ENCODE peak calls at places on chromosomes 6 and 20, in nine cellular contexts. L is naive thymus-derived CD8-positive, alpha-beta T cell; K is iPS-NIHi11; J is endothelial cell; B is NCI-H1417 treated with DMSO at 0.1 percent for 48 hours; E is suprapubic skin; V is NCI-H69; C is MV-4-11; A is activated CD4-positive, alpha-beta T cell treated with anti-CD3 and anti-CD28 coated beads for 1 hour. Q is an unnamed sample.

GRCh38 chr20:21702001-21702400 is 3.5 kb upstream of the PAX1 start:
- DNase-seq in K (no peak), L (no peak), A (no peak), E (no peak), B (no peak), J (no peak), C (no peak), V (no peak), Q (no peak)

GRCh38 chr6:89500486-89501020 is 67.6 kb downstream of the ANKRD6 start:
- DNase-seq in A (no peak), C (no peak), L (no peak), E (no peak), K (no peak), V (peak), B (peak), J (no peak), Q (peak)

GRCh38 chr6:161429921-161430490 is 156.1 kb upstream of the AGPAT4 start:
- DNase-seq in E (no peak), L (no peak), V (peak), B (no peak), K (no peak), A (no peak), J (no peak), C (peak), Q (no peak)

GRCh38 chr20:46439837-46440236 is 33.4 kb upstream of the ELMO2 start:
- DNase-seq in K (no peak), L (no peak), J (no peak), A (no peak), C (no peak), V (no peak), B (no peak), E (no peak), Q (no peak)

GRCh38 chr6:48560408-48560807 is 449.4 kb upstream of the PTCHD4 start:
- DNase-seq in V (no peak), C (no peak), E (no peak), J (no peak), B (no peak), A (no peak), K (no peak), L (no peak), Q (no peak)

GRCh38 chr6:36418558-36418957 is 24.1 kb downstream of the PXT1 start:
- DNase-seq in A (no peak), E (no peak), J (no peak), L (no peak), K (no peak), V (peak), C (no peak), B (no peak), Q (no peak)

GRCh38 chr6:17093692-17094091 is 8.2 kb upstream of the STMND1 start:
- DNase-seq in E (no peak), J (no peak), V (peak), B (no peak), L (no peak), A (no peak), C (no peak), K (no peak), Q (no peak)

GRCh38 chr6:54697423-54697822 is 149.1 kb upstream of the FAM83B start:
- DNase-seq in C (no peak), K (peak), A (no peak), J (no peak), V (peak), B (no peak), L (no peak), E (no peak), Q (no peak)

GRCh38 chr20:58473818-58474425 is 41.3 kb downstream of the APCDD1L start:
- DNase-seq in K (no peak), L (no peak), V (peak), J (no peak), B (no peak), C (no peak), A (no peak), E (peak), Q (no peak)

GRCh38 chr20:39112196-39112743 is 150.1 kb downstream of the DHX35 start:
- DNase-seq in A (no peak), L (no peak), K (peak), C (peak), J (peak), E (no peak), B (peak), V (peak), Q (peak)

GRCh38 chr6:7728855-7729590 is 3.1 kb downstream of the BMP6 start:
- DNase-seq in E (no peak), L (no peak), A (no peak), C (no peak), B (no peak), J (peak), V (peak), K (peak), Q (no peak)

GRCh38 chr6:148746363-148747144 is at the start of gene UST:
- DNase-seq in C (peak), J (peak), K (peak), E (peak), B (no peak), A (peak), V (peak), L (peak), Q (peak)

GRCh38 chr6:46217671-46218131 is 46.9 kb upstream of the ENPP5 start:
- DNase-seq in J (no peak), V (no peak), L (no peak), C (peak), E (no peak), B (no peak), A (no peak), K (no peak), Q (no peak)

Q was measured in NCI-H774.